ENCODE peak calls at places on chromosome 6, in eight cellular contexts. One of them, this sample, is unnamed.

GRCh38 chr6:113246186-113246585 is 611.0 kb upstream of the MARCKS start:
- DNase-seq in heart left ventricle: no peak
- DNase-seq in sigmoid colon: no peak
- DNase-seq in mammary epithelial cell: no peak
- DNase-seq in naive thymus-derived CD4-positive, alpha-beta T cell: no peak
- DNase-seq in CD8-positive, alpha-beta T cell: no peak
- DNase-seq in lower leg skin: no peak
- DNase-seq in GM12865: no peak
- DNase-seq in this sample: no peak

GRCh38 chr6:28167068-28167467 is 25.4 kb downstream of the ZKSCAN8 start:
- DNase-seq in GM12865: no peak
- DNase-seq in mammary epithelial cell: peak
- DNase-seq in heart left ventricle: no peak
- DNase-seq in sigmoid colon: no peak
- DNase-seq in CD8-positive, alpha-beta T cell: no peak
- DNase-seq in naive thymus-derived CD4-positive, alpha-beta T cell: no peak
- DNase-seq in lower leg skin: no peak
- DNase-seq in this sample: no peak

GRCh38 chr6:106109043-106109442 is 22.9 kb downstream of the PRDM1 start:
- DNase-seq in sigmoid colon: no peak
- DNase-seq in heart left ventricle: no peak
- DNase-seq in CD8-positive, alpha-beta T cell: no peak
- DNase-seq in lower leg skin: no peak
- DNase-seq in mammary epithelial cell: no peak
- DNase-seq in naive thymus-derived CD4-positive, alpha-beta T cell: no peak
- DNase-seq in GM12865: no peak
- DNase-seq in this sample: no peak

GRCh38 chr6:347232-347631 is 44.3 kb upstream of the IRF4 start:
- DNase-seq in CD8-positive, alpha-beta T cell: no peak
- DNase-seq in naive thymus-derived CD4-positive, alpha-beta T cell: no peak
- DNase-seq in GM12865: peak
- DNase-seq in sigmoid colon: no peak
- DNase-seq in lower leg skin: no peak
- DNase-seq in heart left ventricle: peak
- DNase-seq in mammary epithelial cell: no peak
- DNase-seq in this sample: no peak

GRCh38 chr6:125834347-125834746 is 43.6 kb downstream of the NCOA7 start:
- DNase-seq in mammary epithelial cell: no peak
- DNase-seq in sigmoid colon: no peak
- DNase-seq in naive thymus-derived CD4-positive, alpha-beta T cell: no peak
- DNase-seq in heart left ventricle: no peak
- DNase-seq in lower leg skin: no peak
- DNase-seq in CD8-positive, alpha-beta T cell: no peak
- DNase-seq in GM12865: no peak
- DNase-seq in this sample: peak

GRCh38 chr6:7161845-7162244 is 54.1 kb downstream of the RREB1 start:
- DNase-seq in sigmoid colon: no peak
- DNase-seq in mammary epithelial cell: no peak
- DNase-seq in GM12865: no peak
- DNase-seq in naive thymus-derived CD4-positive, alpha-beta T cell: no peak
- DNase-seq in CD8-positive, alpha-beta T cell: no peak
- DNase-seq in heart left ventricle: no peak
- DNase-seq in lower leg skin: no peak
- DNase-seq in this sample: no peak

GRCh38 chr6:26296857-26297648 is 67.9 kb upstream of the BTN3A2 start:
- DNase-seq in lower leg skin: no peak
- DNase-seq in mammary epithelial cell: peak
- DNase-seq in CD8-positive, alpha-beta T cell: no peak
- DNase-seq in sigmoid colon: no peak
- DNase-seq in naive thymus-derived CD4-positive, alpha-beta T cell: no peak
- DNase-seq in GM12865: no peak
- DNase-seq in heart left ventricle: no peak
- DNase-seq in this sample: no peak

GRCh38 chr6:121920616-121921015 is 478.8 kb upstream of the HSF2 start:
- DNase-seq in lower leg skin: no peak
- DNase-seq in naive thymus-derived CD4-positive, alpha-beta T cell: no peak
- DNase-seq in mammary epithelial cell: no peak
- DNase-seq in sigmoid colon: no peak
- DNase-seq in GM12865: no peak
- DNase-seq in CD8-positive, alpha-beta T cell: no peak
- DNase-seq in heart left ventricle: no peak
- DNase-seq in this sample: no peak

GRCh38 chr6:95686858-95687257 is 109.5 kb downstream of the MANEA start:
- DNase-seq in heart left ventricle: no peak
- DNase-seq in CD8-positive, alpha-beta T cell: no peak
- DNase-seq in GM12865: no peak
- DNase-seq in mammary epithelial cell: no peak
- DNase-seq in naive thymus-derived CD4-positive, alpha-beta T cell: no peak
- DNase-seq in sigmoid colon: no peak
- DNase-seq in lower leg skin: no peak
- DNase-seq in this sample: no peak

GRCh38 chr6:77638129-77638830 is 14.6 kb upstream of the MEI4 start:
- DNase-seq in heart left ventricle: no peak
- DNase-seq in naive thymus-derived CD4-positive, alpha-beta T cell: no peak
- DNase-seq in sigmoid colon: no peak
- DNase-seq in lower leg skin: no peak
- DNase-seq in CD8-positive, alpha-beta T cell: no peak
- DNase-seq in GM12865: no peak
- DNase-seq in mammary epithelial cell: no peak
- DNase-seq in this sample: no peak

GRCh38 chr6:2876210-2877056 is 26.7 kb downstream of the SERPINB9 start:
- DNase-seq in mammary epithelial cell: peak
- DNase-seq in heart left ventricle: peak
- DNase-seq in naive thymus-derived CD4-positive, alpha-beta T cell: no peak
- DNase-seq in GM12865: peak
- DNase-seq in lower leg skin: no peak
- DNase-seq in sigmoid colon: no peak
- DNase-seq in CD8-positive, alpha-beta T cell: no peak
- DNase-seq in this sample: no peak

GRCh38 chr6:44226368-44227137 is 3.2 kb downstream of the SLC29A1 start:
- DNase-seq in naive thymus-derived CD4-positive, alpha-beta T cell: no peak
- DNase-seq in lower leg skin: no peak
- DNase-seq in GM12865: no peak
- DNase-seq in heart left ventricle: peak
- DNase-seq in CD8-positive, alpha-beta T cell: no peak
- DNase-seq in sigmoid colon: peak
- DNase-seq in mammary epithelial cell: no peak
- DNase-seq in this sample: no peak

GRCh38 chr6:43945778-43946100 is 175.7 kb downstream of the VEGFA start:
- DNase-seq in mammary epithelial cell: no peak
- DNase-seq in naive thymus-derived CD4-positive, alpha-beta T cell: no peak
- DNase-seq in sigmoid colon: no peak
- DNase-seq in GM12865: no peak
- DNase-seq in CD8-positive, alpha-beta T cell: no peak
- DNase-seq in lower leg skin: no peak
- DNase-seq in heart left ventricle: no peak
- DNase-seq in this sample: no peak

GRCh38 chr6:24933868-24934401 is 1.8 kb downstream of the RIPOR2 start:
- DNase-seq in CD8-positive, alpha-beta T cell: no peak
- DNase-seq in mammary epithelial cell: no peak
- DNase-seq in lower leg skin: no peak
- DNase-seq in heart left ventricle: no peak
- DNase-seq in sigmoid colon: no peak
- DNase-seq in naive thymus-derived CD4-positive, alpha-beta T cell: peak
- DNase-seq in GM12865: peak
- DNase-seq in this sample: no peak

GRCh38 chr6:24933266-24933665 is 2.5 kb downstream of the RIPOR2 start:
- DNase-seq in mammary epithelial cell: no peak
- DNase-seq in lower leg skin: no peak
- DNase-seq in heart left ventricle: no peak
- DNase-seq in naive thymus-derived CD4-positive, alpha-beta T cell: no peak
- DNase-seq in CD8-positive, alpha-beta T cell: no peak
- DNase-seq in GM12865: peak
- DNase-seq in sigmoid colon: no peak
- DNase-seq in this sample: no peak

GRCh38 chr6:24931752-24932691 is 3.7 kb downstream of the RIPOR2 start:
- DNase-seq in mammary epithelial cell: peak
- DNase-seq in naive thymus-derived CD4-positive, alpha-beta T cell: peak
- DNase-seq in GM12865: peak
- DNase-seq in lower leg skin: no peak
- DNase-seq in sigmoid colon: no peak
- DNase-seq in heart left ventricle: no peak
- DNase-seq in CD8-positive, alpha-beta T cell: no peak
- DNase-seq in this sample: peak

GRCh38 chr6:24931296-24931695 is 4.5 kb downstream of the RIPOR2 start:
- DNase-seq in heart left ventricle: no peak
- DNase-seq in naive thymus-derived CD4-positive, alpha-beta T cell: no peak
- DNase-seq in sigmoid colon: no peak
- DNase-seq in CD8-positive, alpha-beta T cell: no peak
- DNase-seq in GM12865: no peak
- DNase-seq in lower leg skin: no peak
- DNase-seq in mammary epithelial cell: no peak
- DNase-seq in this sample: no peak

DNA sequence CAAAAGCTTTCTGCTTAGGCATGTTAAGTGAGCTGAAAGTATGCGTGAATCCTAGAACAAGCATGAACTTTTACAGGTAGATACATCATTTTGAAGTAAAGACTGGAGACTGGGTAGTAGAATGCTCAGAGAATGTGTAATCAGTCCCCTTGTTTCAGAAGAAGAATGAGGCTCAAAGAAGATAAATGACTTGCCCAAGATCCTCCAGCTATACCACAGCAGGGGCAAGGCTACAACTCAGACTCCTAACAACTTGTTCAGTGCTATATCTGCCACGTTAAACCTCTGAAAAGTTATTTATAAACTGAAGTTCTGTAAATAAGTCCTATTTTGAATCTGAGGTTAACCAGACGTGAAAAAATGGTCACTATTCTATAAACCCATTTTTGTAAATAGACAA is 2.9 kb downstream of the RIPOR2 start:
- DNase-seq in heart left ventricle: no peak
- DNase-seq in lower leg skin: no peak
- DNase-seq in sigmoid colon: no peak
- DNase-seq in naive thymus-derived CD4-positive, alpha-beta T cell: no peak
- DNase-seq in mammary epithelial cell: peak
- DNase-seq in CD8-positive, alpha-beta T cell: no peak
- DNase-seq in GM12865: peak
- DNase-seq in this sample: no peak
- H3K4me3 ChIP-seq in heart left ventricle: no peak
- H3K4me3 ChIP-seq in lower leg skin: no peak
- H3K4me3 ChIP-seq in sigmoid colon: no peak
- H3K4me3 ChIP-seq in naive thymus-derived CD4-positive, alpha-beta T cell: peak
- H3K4me3 ChIP-seq in mammary epithelial cell: no peak
- H3K4me3 ChIP-seq in CD8-positive, alpha-beta T cell: peak
- H3K4me3 ChIP-seq in GM12865: peak
- H3K4me3 ChIP-seq in this sample: peak

GRCh38 chr6:56540232-56540631 is 102.5 kb downstream of the DST start:
- DNase-seq in CD8-positive, alpha-beta T cell: no peak
- DNase-seq in naive thymus-derived CD4-positive, alpha-beta T cell: no peak
- DNase-seq in mammary epithelial cell: no peak
- DNase-seq in sigmoid colon: no peak
- DNase-seq in GM12865: no peak
- DNase-seq in lower leg skin: no peak
- DNase-seq in heart left ventricle: no peak
- DNase-seq in this sample: no peak
- H3K4me3 ChIP-seq in CD8-positive, alpha-beta T cell: no peak
- H3K4me3 ChIP-seq in naive thymus-derived CD4-positive, alpha-beta T cell: no peak
- H3K4me3 ChIP-seq in mammary epithelial cell: peak
- H3K4me3 ChIP-seq in sigmoid colon: peak
- H3K4me3 ChIP-seq in GM12865: peak
- H3K4me3 ChIP-seq in lower leg skin: no peak
- H3K4me3 ChIP-seq in heart left ventricle: peak
- H3K4me3 ChIP-seq in this sample: no peak

GRCh38 chr6:169420912-169421543 is 167.4 kb upstream of the THBS2 start:
- DNase-seq in GM12865: peak
- DNase-seq in mammary epithelial cell: no peak
- DNase-seq in sigmoid colon: no peak
- DNase-seq in heart left ventricle: no peak
- DNase-seq in lower leg skin: no peak
- DNase-seq in naive thymus-derived CD4-positive, alpha-beta T cell: no peak
- DNase-seq in CD8-positive, alpha-beta T cell: no peak
- DNase-seq in this sample: no peak

GRCh38 chr6:169415179-169415578 is 161.5 kb upstream of the THBS2 start:
- DNase-seq in naive thymus-derived CD4-positive, alpha-beta T cell: no peak
- DNase-seq in lower leg skin: no peak
- DNase-seq in sigmoid colon: no peak
- DNase-seq in CD8-positive, alpha-beta T cell: no peak
- DNase-seq in GM12865: no peak
- DNase-seq in mammary epithelial cell: no peak
- DNase-seq in heart left ventricle: no peak
- DNase-seq in this sample: no peak

GRCh38 chr6:169411722-169412121 is 158.1 kb upstream of the THBS2 start:
- DNase-seq in CD8-positive, alpha-beta T cell: no peak
- DNase-seq in sigmoid colon: no peak
- DNase-seq in mammary epithelial cell: no peak
- DNase-seq in GM12865: no peak
- DNase-seq in lower leg skin: no peak
- DNase-seq in naive thymus-derived CD4-positive, alpha-beta T cell: no peak
- DNase-seq in heart left ventricle: no peak
- DNase-seq in this sample: no peak

GRCh38 chr6:169417101-169417500 is 163.5 kb upstream of the THBS2 start:
- DNase-seq in lower leg skin: no peak
- DNase-seq in CD8-positive, alpha-beta T cell: no peak
- DNase-seq in heart left ventricle: no peak
- DNase-seq in naive thymus-derived CD4-positive, alpha-beta T cell: no peak
- DNase-seq in mammary epithelial cell: no peak
- DNase-seq in sigmoid colon: no peak
- DNase-seq in GM12865: no peak
- DNase-seq in this sample: no peak

DNA sequence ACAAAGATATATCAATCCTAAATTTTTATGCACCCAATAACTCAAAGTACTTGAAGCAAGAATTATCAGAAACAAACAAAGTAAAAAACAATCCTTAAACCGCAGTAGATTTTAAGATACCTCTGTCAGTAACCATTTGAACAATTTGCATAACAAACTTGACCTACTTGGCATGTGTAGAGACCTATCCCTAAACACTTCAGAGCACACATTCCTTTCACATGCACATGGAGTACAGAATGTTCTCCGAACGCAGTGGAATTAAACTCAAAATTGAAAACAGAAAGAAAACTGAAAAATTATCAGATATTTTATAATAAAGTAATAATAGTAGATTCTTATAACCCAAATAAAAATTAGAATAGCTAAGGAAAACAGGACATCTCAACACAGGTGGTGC is 162.6 kb upstream of the THBS2 start:
- DNase-seq in naive thymus-derived CD4-positive, alpha-beta T cell: no peak
- DNase-seq in lower leg skin: no peak
- DNase-seq in heart left ventricle: no peak
- DNase-seq in mammary epithelial cell: no peak
- DNase-seq in CD8-positive, alpha-beta T cell: no peak
- DNase-seq in GM12865: no peak
- DNase-seq in sigmoid colon: no peak
- DNase-seq in this sample: no peak
- H3K4me3 ChIP-seq in naive thymus-derived CD4-positive, alpha-beta T cell: no peak
- H3K4me3 ChIP-seq in lower leg skin: no peak
- H3K4me3 ChIP-seq in heart left ventricle: no peak
- H3K4me3 ChIP-seq in mammary epithelial cell: no peak
- H3K4me3 ChIP-seq in CD8-positive, alpha-beta T cell: no peak
- H3K4me3 ChIP-seq in GM12865: no peak
- H3K4me3 ChIP-seq in sigmoid colon: no peak
- H3K4me3 ChIP-seq in this sample: no peak

DNA sequence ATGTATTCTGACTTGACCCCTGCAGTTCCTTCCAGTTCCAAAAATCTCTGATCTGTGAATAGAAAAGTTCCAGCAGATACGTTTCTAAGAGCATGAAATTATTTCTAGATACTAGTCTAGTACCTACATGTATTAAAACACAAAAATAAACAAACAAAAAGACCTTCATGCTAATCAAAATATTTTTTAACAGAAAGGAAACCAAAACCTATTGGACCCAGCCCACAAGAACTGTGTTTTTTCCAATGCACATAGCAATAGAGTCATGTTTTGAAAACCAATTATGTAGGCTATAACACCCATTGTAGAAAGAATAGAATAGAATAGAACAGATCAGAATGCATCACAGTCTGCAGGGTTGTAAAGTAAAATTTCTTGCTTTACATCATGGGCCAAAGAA is 158.6 kb upstream of the TNFAIP3 start:
- DNase-seq in heart left ventricle: no peak
- DNase-seq in sigmoid colon: no peak
- DNase-seq in naive thymus-derived CD4-positive, alpha-beta T cell: peak
- DNase-seq in lower leg skin: no peak
- DNase-seq in GM12865: no peak
- DNase-seq in CD8-positive, alpha-beta T cell: no peak
- DNase-seq in mammary epithelial cell: no peak
- DNase-seq in this sample: no peak
- H3K4me3 ChIP-seq in heart left ventricle: no peak
- H3K4me3 ChIP-seq in sigmoid colon: no peak
- H3K4me3 ChIP-seq in naive thymus-derived CD4-positive, alpha-beta T cell: no peak
- H3K4me3 ChIP-seq in lower leg skin: no peak
- H3K4me3 ChIP-seq in GM12865: peak
- H3K4me3 ChIP-seq in CD8-positive, alpha-beta T cell: no peak
- H3K4me3 ChIP-seq in mammary epithelial cell: no peak
- H3K4me3 ChIP-seq in this sample: no peak

This sample was measured in Jurkat, Clone E6-1.